ENCODE peak calls at places on chromosomes 13 and 19, in seven cellular contexts. B, A, Z, E, S, F and U are unnamed samples.

GRCh38 chr13:42040730-42041016 is 7.8 kb upstream of the DGKH start:
- DNase-seq in S (no peak), E (no peak), Z (no peak), B (no peak), A (no peak), F (no peak), U (no peak)

GRCh38 chr13:23945612-23946011 is 48.3 kb upstream of the C1QTNF9B start:
- DNase-seq in F (no peak), B (no peak), E (no peak), S (no peak), Z (no peak), A (no peak), U (no peak)

GRCh38 chr19:48760514-48761221 is 5.3 kb downstream of the FGF21 start:
- DNase-seq in A (no peak), E (peak), Z (no peak), F (no peak), B (no peak), S (no peak), U (no peak)

GRCh38 chr13:48571121-48571901 is 38.4 kb upstream of the RCBTB2 start:
- DNase-seq in S (no peak), Z (peak), F (no peak), A (no peak), B (no peak), E (peak), U (no peak)

GRCh38 chr19:50708179-50708879 is 11.3 kb downstream of the SHANK1 start:
- DNase-seq in S (no peak), Z (no peak), B (no peak), A (no peak), E (no peak), F (no peak), U (no peak)

GRCh38 chr19:19342086-19343015 is 21.7 kb downstream of the MAU2 start:
- DNase-seq in E (peak), Z (peak), S (peak), F (no peak), B (peak), A (peak), U (no peak)

GRCh38 chr13:95783747-95784146 is 106.8 kb downstream of the DNAJC3 start:
- DNase-seq in A (no peak), S (no peak), B (no peak), F (no peak), Z (no peak), E (no peak), U (no peak)

GRCh38 chr19:36401475-36401874 is 17.0 kb downstream of the ZFP82 start:
- DNase-seq in E (no peak), S (no peak), Z (no peak), A (no peak), B (no peak), F (no peak), U (no peak)

GRCh38 chr13:98171806-98172569 is 5.1 kb downstream of the RNF113B start:
- DNase-seq in Z (no peak), S (no peak), F (no peak), B (peak), A (no peak), E (peak), U (peak)

DNA sequence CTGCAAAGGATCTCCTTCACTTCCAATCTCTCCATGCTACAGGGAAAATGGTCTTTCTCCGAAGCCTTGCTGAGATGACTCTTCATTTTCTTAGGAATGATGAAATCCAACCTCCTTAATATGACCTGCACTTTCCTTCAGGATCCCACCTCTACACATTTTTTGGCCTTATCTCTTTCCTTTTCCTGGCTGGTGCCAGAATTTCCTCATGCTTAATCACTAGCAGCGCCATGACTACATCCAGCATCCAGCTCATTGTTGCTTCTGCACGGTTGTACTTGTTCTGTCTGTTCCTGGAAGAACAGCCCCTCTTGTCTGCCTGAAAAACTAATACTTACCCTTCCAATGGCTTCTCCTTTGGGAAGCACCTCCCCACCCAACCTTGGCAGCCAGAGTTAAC is 68.4 kb downstream of the TEX26 start:
- DNase-seq in A (no peak), B (no peak), Z (no peak), F (no peak), S (no peak), E (no peak), U (no peak)
- H3K27ac ChIP-seq in A (no peak), B (peak), Z (no peak), F (no peak), S (no peak), E (no peak), U (no peak)

DNA sequence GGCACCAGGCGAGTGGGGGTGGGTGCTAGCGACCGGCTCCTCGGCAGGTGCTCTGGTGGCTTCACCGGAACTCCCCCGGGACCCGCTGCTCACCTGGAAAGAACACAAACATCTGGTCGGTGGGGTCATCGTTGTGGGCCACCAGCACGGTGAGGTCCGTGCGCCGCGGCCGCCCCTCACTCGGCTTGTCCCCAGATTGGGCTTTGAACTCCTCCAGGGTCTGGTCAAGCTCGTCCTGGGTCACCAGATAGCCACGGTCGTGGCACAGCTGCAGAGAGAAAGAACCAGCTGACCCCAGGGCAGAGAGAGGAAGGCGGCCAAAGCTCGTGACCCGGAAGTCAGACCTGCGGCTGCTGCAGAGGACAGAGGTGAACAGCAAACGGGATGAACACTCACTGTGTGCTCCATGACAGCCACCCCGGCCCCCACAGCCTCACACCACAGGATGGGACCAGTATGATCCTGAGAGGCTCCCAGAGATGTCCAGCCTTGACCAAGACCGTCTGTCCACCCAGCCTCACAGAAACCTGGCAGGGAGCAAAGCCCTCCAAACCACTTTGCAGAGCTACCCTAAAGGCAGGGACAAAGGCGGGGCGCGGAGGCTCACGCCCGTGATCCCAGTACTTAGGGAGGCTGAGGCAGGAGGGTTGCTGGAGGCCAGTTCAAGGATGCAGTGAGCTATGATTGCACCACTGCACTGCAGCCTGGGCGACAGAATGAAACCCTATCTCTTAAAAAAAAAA is 1.2 kb downstream of the POLR2E start:
- DNase-seq in B (no peak), A (no peak), F (no peak), S (no peak), Z (no peak), E (no peak), U (no peak)
- H3K4me3 ChIP-seq in B (peak), A (peak), F (peak), S (peak), Z (peak), E (peak), U (peak)

GRCh38 chr19:16417660-16418596 is 53.8 kb downstream of the EPS15L1 start:
- DNase-seq in A (peak), Z (peak), B (peak), F (peak), E (peak), S (peak), U (peak)
- H3K27ac ChIP-seq in A (no peak), Z (no peak), B (no peak), F (no peak), E (peak), S (no peak), U (no peak)

GRCh38 chr19:43719918-43720317 is 4.0 kb downstream of the IRGC start:
- DNase-seq in A (no peak), E (no peak), Z (no peak), F (no peak), S (no peak), B (no peak), U (no peak)
- H3K4me3 ChIP-seq in A (no peak), E (no peak), Z (no peak), F (no peak), S (no peak), B (no peak), U (no peak)

GRCh38 chr13:85665286-85665685 is 133.9 kb downstream of the SLITRK6 start:
- DNase-seq in S (no peak), B (peak), Z (no peak), E (no peak), A (no peak), F (no peak), U (no peak)
- H3K27ac ChIP-seq in S (no peak), B (no peak), Z (no peak), E (no peak), A (no peak), F (no peak), U (no peak)

GRCh38 chr13:105363747-105364177 is 1171.7 kb downstream of the EFNB2 start:
- DNase-seq in E (no peak), S (no peak), A (no peak), B (peak), Z (no peak), F (no peak), U (no peak)
- H3K4me3 ChIP-seq in E (no peak), S (no peak), A (no peak), B (no peak), Z (no peak), F (no peak), U (no peak)

DNA sequence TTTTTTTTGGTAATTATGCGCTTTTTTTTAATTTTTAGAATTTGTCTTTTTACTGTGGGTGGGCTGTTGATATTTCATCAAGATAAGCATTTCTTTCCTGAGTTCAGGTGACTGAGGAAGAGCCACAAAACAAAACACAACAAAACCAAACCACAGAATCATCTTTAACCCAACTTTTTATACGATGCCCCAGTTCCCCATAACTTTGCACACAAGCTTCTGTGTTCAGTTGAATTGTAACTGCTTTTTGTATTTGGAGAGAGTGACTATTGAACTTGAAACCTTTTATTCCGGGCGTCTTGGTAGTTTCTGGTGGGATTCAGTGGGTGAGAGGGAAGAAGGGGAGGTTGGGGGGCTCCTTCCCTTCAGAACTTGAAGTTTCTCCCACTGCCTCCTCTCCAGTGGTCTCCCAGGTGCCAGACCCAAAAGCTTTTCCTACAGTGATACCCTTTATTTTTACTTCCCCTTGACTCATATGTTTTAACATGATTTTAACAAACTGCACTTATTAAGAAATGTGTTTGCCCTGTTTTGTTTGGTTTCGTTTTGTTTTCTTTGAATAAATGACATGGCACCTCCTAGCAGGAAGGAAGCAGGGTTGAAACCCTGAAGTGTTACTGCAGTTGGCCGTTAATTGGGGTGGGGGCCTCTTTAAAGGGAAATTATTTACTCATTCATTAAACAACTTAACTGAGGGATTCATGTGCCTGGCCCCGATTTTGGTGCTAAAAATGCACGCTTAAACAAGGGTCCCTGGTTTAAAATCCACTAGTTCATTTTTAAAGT is 2.7 kb upstream of the CCDC97 start:
- DNase-seq in Z (no peak), E (no peak), A (no peak), B (no peak), S (no peak), F (peak), U (no peak)
- H3K27ac ChIP-seq in Z (peak), E (peak), A (no peak), B (peak), S (peak), F (peak), U (no peak)

GRCh38 chr19:16370671-16371391 is 46.2 kb downstream of the KLF2 start:
- DNase-seq in S (no peak), A (no peak), F (peak), E (no peak), B (no peak), Z (no peak), U (peak)
- H3K4me3 ChIP-seq in S (no peak), A (no peak), F (peak), E (peak), B (no peak), Z (no peak), U (no peak)

GRCh38 chr13:27925220-27925991 is 5.6 kb downstream of the PDX1 start:
- DNase-seq in F (no peak), S (no peak), Z (no peak), E (no peak), B (no peak), A (no peak), U (no peak)
- H3K27ac ChIP-seq in F (no peak), S (no peak), Z (no peak), E (no peak), B (no peak), A (no peak), U (no peak)